ENCODE peak calls at places on chromosomes 7 and 10, in five cellular contexts. E, H, B, S and D are unnamed samples.

GRCh38 chr10:9868499-9868898 is 1149.2 kb upstream of the CELF2 start:
- DNase-seq in B (no peak), S (no peak), E (no peak), H (no peak), D (no peak)

GRCh38 chr10:6017781-6018354 is 40.5 kb upstream of the IL15RA start:
- DNase-seq in H (no peak), B (no peak), E (no peak), S (no peak), D (no peak)

GRCh38 chr10:112303528-112303927 is 20.3 kb downstream of the TECTB start:
- DNase-seq in H (no peak), S (no peak), B (peak), E (no peak), D (no peak)

GRCh38 chr10:104895541-104895940 is 254.5 kb downstream of the SORCS3 start:
- DNase-seq in B (no peak), E (no peak), S (no peak), H (no peak), D (no peak)

GRCh38 chr10:10911471-10911921 is 106.2 kb upstream of the CELF2 start:
- DNase-seq in E (no peak), B (peak), H (no peak), S (no peak), D (no peak)

GRCh38 chr10:110311357-110311949 is 6.7 kb upstream of the SMNDC1 start:
- DNase-seq in H (no peak), B (peak), E (no peak), S (peak), D (peak)

GRCh38 chr10:29761916-29762315 is 127.1 kb upstream of the SVIL start:
- DNase-seq in S (no peak), E (no peak), B (no peak), H (no peak), D (no peak)

GRCh38 chr7:120583835-120584586 is 273.9 kb downstream of the TSPAN12 start:
- DNase-seq in E (no peak), H (no peak), S (peak), B (peak), D (no peak)

GRCh38 chr7:98051118-98051744 is 55.4 kb upstream of the LMTK2 start:
- DNase-seq in B (no peak), E (peak), S (no peak), H (peak), D (peak)